ENCODE peak calls at places on chromosomes 2 and 18, in ten cellular contexts. G is A172; D is MCF 10A; C is H54; X is HS-5; R is RKO; V is NCI-H2029 treated with DMSO at 0.1 percent for 48 hours; K is stimulated activated naive CD8-positive, alpha-beta T cell treated with anti-CD3 and anti-CD28 coated beads, Interleukin-15, amount 100 ng/mL, for 72 hours; N is stimulated activated CD4-positive, alpha-beta T cell treated with anti-CD3 and anti-CD28 coated beads, Interleukin-2, amount 100 ng/mL, for 24 hours; L is stimulated activated naive B cell treated with anti-CD40 and anti-IgM and Interleukin-4, amounts not matched to agents 10 μg/mL and 1 μg/mL and 100 μg/mL, for 72 hours. A is an unnamed sample.
A peak's percentile ranks its signal among the peaks of the same experiment; 100 is the strongest.

GRCh38 chr2:235555356-235555755 is 61.5 kb downstream of the AGAP1 start:
- DNase-seq in G (no peak), D (no peak), C (no peak), X (no peak), R (no peak), V (no peak), K (no peak), N (no peak), L (no peak), A (no peak)

GRCh38 chr2:43524180-43524965 is 71.5 kb downstream of the THADA start:
- DNase-seq in G (no peak), D (no peak), C (no peak), X (no peak), R (peak; percentile 11), V (no peak), K (no peak), N (no peak), L (no peak), A (no peak)

GRCh38 chr18:78406743-78407455 is 572.7 kb upstream of the SALL3 start:
- DNase-seq in G (no peak), D (no peak), C (no peak), X (no peak), R (no peak), V (peak; percentile 14), K (no peak), N (no peak), L (no peak), A (no peak)

GRCh38 chr18:378039-378438 is 110.2 kb upstream of the THOC1 start:
- DNase-seq in G (no peak), D (no peak), C (no peak), X (no peak), R (no peak), V (no peak), K (no peak), N (no peak), L (no peak), A (no peak)

GRCh38 chr18:74063023-74063422 is 84.6 kb downstream of the FBXO15 start:
- DNase-seq in G (no peak), D (no peak), C (no peak), X (no peak), R (peak; percentile 10), V (no peak), K (peak; percentile 45), N (peak; percentile 39), L (peak; percentile 26), A (no peak)

GRCh38 chr2:60746318-60746717 is 9.8 kb upstream of the PAPOLG start:
- DNase-seq in G (no peak), D (no peak), C (no peak), X (no peak), R (no peak), V (no peak), K (no peak), N (no peak), L (no peak), A (no peak)

GRCh38 chr2:145022021-145022670 is 502.2 kb upstream of the ZEB2 start:
- DNase-seq in G (no peak), D (no peak), C (no peak), X (no peak), R (no peak), V (no peak), K (no peak), N (no peak), L (no peak), A (no peak)

GRCh38 chr2:239884875-239885274 is 140.3 kb downstream of the NDUFA10 start:
- DNase-seq in G (no peak), D (no peak), C (no peak), X (no peak), R (no peak), V (no peak), K (no peak), N (no peak), L (no peak), A (peak; percentile 1)

GRCh38 chr18:76223403-76223802 is 271.6 kb downstream of the ZNF516 start:
- DNase-seq in G (no peak), D (no peak), C (no peak), X (no peak), R (no peak), V (no peak), K (no peak), N (no peak), L (no peak), A (no peak)

GRCh38 chr2:240123821-240124650 is 12.1 kb downstream of the COPS9 start:
- DNase-seq in G (no peak), D (no peak), C (no peak), X (no peak), R (no peak), V (no peak), K (no peak), N (peak; percentile 6), L (no peak), A (no peak)

GRCh38 chr2:187915810-187916209 is 361.6 kb upstream of the TFPI start:
- DNase-seq in G (no peak), D (no peak), C (no peak), X (no peak), R (no peak), V (no peak), K (no peak), N (no peak), L (no peak), A (no peak)

GRCh38 chr2:120729410-120730052 is 6.1 kb upstream of the GLI2 start:
- DNase-seq in G (peak; percentile 87), D (peak; percentile 71), C (peak; percentile 52), X (peak; percentile 65), R (peak; percentile 7), V (no peak), K (no peak), N (no peak), L (no peak), A (peak; percentile 67)

GRCh38 chr2:102892693-102893290 is 131.0 kb downstream of the TMEM182 start:
- DNase-seq in G (no peak), D (no peak), C (no peak), X (no peak), R (no peak), V (no peak), K (no peak), N (no peak), L (no peak), A (no peak)

GRCh38 chr18:50675043-50675442 is 115.2 kb downstream of the MAPK4 start:
- DNase-seq in G (no peak), D (no peak), C (no peak), X (no peak), R (no peak), V (no peak), K (no peak), N (no peak), L (no peak), A (no peak)

GRCh38 chr2:240467659-240468299 is 32.3 kb downstream of the GPC1 start:
- DNase-seq in G (no peak), D (no peak), C (no peak), X (no peak), R (no peak), V (no peak), K (no peak), N (peak; percentile 14), L (no peak), A (no peak)

GRCh38 chr2:11744631-11745394 is 1.6 kb upstream of the LPIN1 start:
- DNase-seq in G (peak; percentile 50), D (peak; percentile 34), C (no peak), X (no peak), R (peak; percentile 83), V (no peak), K (no peak), N (no peak), L (no peak), A (peak; percentile 41)

GRCh38 chr2:120182019-120182560 is 41.1 kb downstream of the TMEM185B start:
- DNase-seq in G (no peak), D (no peak), C (no peak), X (no peak), R (no peak), V (no peak), K (no peak), N (no peak), L (no peak), A (no peak)

GRCh38 chr2:46521215-46521683 is 41.9 kb downstream of the TMEM247 start:
- DNase-seq in G (peak; percentile 21), D (peak; percentile 38), C (no peak), X (no peak), R (no peak), V (no peak), K (no peak), N (no peak), L (no peak), A (no peak)

GRCh38 chr18:24446953-24447537 is 13.4 kb upstream of the HRH4 start:
- DNase-seq in G (no peak), D (no peak), C (no peak), X (no peak), R (peak; percentile 35), V (no peak), K (no peak), N (no peak), L (no peak), A (no peak)

GRCh38 chr2:31828891-31829290 is 181.9 kb downstream of the MEMO1 start:
- DNase-seq in G (peak; percentile 29), D (peak; percentile 34), C (no peak), X (no peak), R (peak; percentile 15), V (no peak), K (no peak), N (no peak), L (no peak), A (peak; percentile 33)

GRCh38 chr2:153145470-153145869 is 333.1 kb downstream of the RPRM start:
- DNase-seq in G (no peak), D (no peak), C (no peak), X (no peak), R (no peak), V (no peak), K (no peak), N (no peak), L (no peak), A (no peak)

GRCh38 chr2:120919771-120920437 is 184.2 kb downstream of the GLI2 start:
- DNase-seq in G (peak; percentile 37), D (no peak), C (peak; percentile 77), X (no peak), R (no peak), V (no peak), K (no peak), N (no peak), L (no peak), A (peak; percentile 59)

GRCh38 chr18:52152036-52152435 is 188.0 kb upstream of the DCC start:
- DNase-seq in G (no peak), D (no peak), C (no peak), X (no peak), R (no peak), V (no peak), K (no peak), N (no peak), L (no peak), A (peak; percentile 69)